ENCODE peak calls at places on chromosomes 6 and 20, in six cellular contexts. E is choroid plexus epithelial cell; T is AG09319; P is foreskin keratinocyte; C is bronchial epithelial cell; W is CD4-positive, alpha-beta T cell. V is an unnamed sample.

GRCh38 chr6:108589244-108589730 is 28.6 kb downstream of the FOXO3 start:
- DNase-seq in E (peak), P (peak), W (no peak), T (no peak), C (peak), V (peak)

GRCh38 chr6:157865249-157865648 is 42.2 kb downstream of the SNX9 start:
- DNase-seq in C (no peak), P (no peak), T (no peak), W (no peak), E (no peak), V (no peak)

GRCh38 chr20:24705486-24705885 is 236.1 kb downstream of the SYNDIG1 start:
- DNase-seq in W (no peak), C (no peak), T (no peak), E (no peak), P (no peak), V (no peak)

GRCh38 chr6:118580585-118581419 is 32.7 kb downstream of the PLN start:
- DNase-seq in P (peak), E (peak), T (peak), C (peak), W (no peak), V (peak)

GRCh38 chr6:107658920-107659879 is 164.9 kb downstream of the SCML4 start:
- DNase-seq in C (peak), E (peak), P (no peak), W (no peak), T (no peak), V (no peak)

GRCh38 chr6:91659881-91660280 is 1073.0 kb upstream of the MAP3K7 start:
- DNase-seq in E (no peak), T (no peak), W (no peak), C (no peak), P (no peak), V (no peak)

GRCh38 chr6:137510923-137511322 is 16.7 kb upstream of the OLIG3 start:
- DNase-seq in P (no peak), T (no peak), C (no peak), E (no peak), W (no peak), V (no peak)

GRCh38 chr6:158500016-158500735 is 59.7 kb upstream of the TMEM181 start:
- DNase-seq in P (peak), T (no peak), C (peak), W (no peak), E (peak), V (no peak)

GRCh38 chr20:48266571-48266970 is 481.3 kb upstream of the SULF2 start:
- DNase-seq in C (no peak), P (no peak), E (no peak), T (no peak), W (no peak), V (no peak)

GRCh38 chr6:17983712-17984111 is 3.7 kb downstream of the KIF13A start:
- DNase-seq in T (no peak), P (peak), C (no peak), W (no peak), E (no peak), V (no peak)

GRCh38 chr6:170048615-170049256 is 242.1 kb downstream of the DLL1 start:
- DNase-seq in W (no peak), E (peak), P (no peak), C (no peak), T (peak), V (no peak)

GRCh38 chr6:135052939-135053338 is 1.7 kb downstream of the HBS1L start:
- DNase-seq in W (no peak), T (no peak), P (no peak), C (no peak), E (no peak), V (no peak)

GRCh38 chr6:91352878-91353277 is 766.0 kb upstream of the MAP3K7 start:
- DNase-seq in T (no peak), P (no peak), E (peak), W (no peak), C (peak), V (no peak)

GRCh38 chr6:146785001-146785585 is 186.3 kb downstream of the ADGB start:
- DNase-seq in P (peak), C (peak), W (no peak), T (no peak), E (peak), V (peak)

GRCh38 chr6:154112181-154112809 is 73.3 kb downstream of the OPRM1 start:
- DNase-seq in W (no peak), T (no peak), E (no peak), P (peak), C (peak), V (no peak)

GRCh38 chr6:57222684-57223077 is 574 bp upstream of the RAB23 start:
- DNase-seq in P (no peak), E (peak), W (no peak), T (no peak), C (no peak), V (no peak)

GRCh38 chr6:168450921-168451320 is 9.9 kb downstream of the SMOC2 start:
- DNase-seq in T (no peak), P (no peak), E (no peak), W (no peak), C (no peak), V (no peak)

GRCh38 chr6:80528115-80528514 is 421.6 kb downstream of the BCKDHB start:
- DNase-seq in P (no peak), W (no peak), C (no peak), E (peak), T (no peak), V (no peak)

GRCh38 chr20:58839474-58839874 is 11.2 kb downstream of the GNAS-AS1 start:
- DNase-seq in W (peak), T (no peak), C (no peak), E (peak), P (no peak), V (peak)

GRCh38 chr20:479487-479886 is 17.2 kb upstream of the TBC1D20 start:
- DNase-seq in P (no peak), T (no peak), E (peak), C (no peak), W (no peak), V (no peak)

GRCh38 chr6:102619585-102619984 is 1226.1 kb downstream of the GRIK2 start:
- DNase-seq in T (no peak), C (peak), W (no peak), E (peak), P (no peak), V (no peak)
- TF ChIP-seq CTCF in T (no peak), C (peak), W (no peak), E (peak), P (peak), V (peak)

GRCh38 chr6:21596379-21597242 is 3.1 kb downstream of the SOX4 start:
- DNase-seq in T (no peak), E (peak), C (peak), P (peak), W (no peak), V (peak)

GRCh38 chr6:21594427-21595264 is 1.1 kb downstream of the SOX4 start:
- DNase-seq in C (no peak), T (no peak), E (peak), P (peak), W (peak), V (peak)

GRCh38 chr6:21595951-21596378 is 2.4 kb downstream of the SOX4 start:
- DNase-seq in E (no peak), C (no peak), T (no peak), P (no peak), W (no peak), V (peak)

GRCh38 chr6:21593927-21594421 is 423 bp downstream of the SOX4 start:
- DNase-seq in P (peak), C (no peak), T (no peak), E (peak), W (no peak), V (peak)

DNA sequence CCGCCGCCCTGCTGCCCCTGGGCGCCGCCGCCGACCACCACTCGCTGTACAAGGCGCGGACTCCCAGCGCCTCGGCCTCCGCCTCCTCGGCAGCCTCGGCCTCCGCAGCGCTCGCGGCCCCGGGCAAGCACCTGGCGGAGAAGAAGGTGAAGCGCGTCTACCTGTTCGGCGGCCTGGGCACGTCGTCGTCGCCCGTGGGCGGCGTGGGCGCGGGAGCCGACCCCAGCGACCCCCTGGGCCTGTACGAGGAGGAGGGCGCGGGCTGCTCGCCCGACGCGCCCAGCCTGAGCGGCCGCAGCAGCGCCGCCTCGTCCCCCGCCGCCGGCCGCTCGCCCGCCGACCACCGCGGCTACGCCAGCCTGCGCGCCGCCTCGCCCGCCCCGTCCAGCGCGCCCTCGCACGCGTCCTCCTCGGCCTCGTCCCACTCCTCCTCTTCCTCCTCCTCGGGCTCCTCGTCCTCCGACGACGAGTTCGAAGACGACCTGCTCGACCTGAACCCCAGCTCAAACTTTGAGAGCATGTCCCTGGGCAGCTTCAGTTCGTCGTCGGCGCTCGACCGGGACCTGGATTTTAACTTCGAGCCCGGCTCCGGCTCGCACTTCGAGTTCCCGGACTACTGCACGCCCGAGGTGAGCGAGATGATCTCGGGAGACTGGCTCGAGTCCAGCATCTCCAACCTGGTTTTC is 1.9 kb downstream of the SOX4 start:
- DNase-seq in W (no peak), P (peak), C (no peak), T (no peak), E (peak), V (peak)
- TF ChIP-seq CTCF in W (no peak), P (peak), C (peak), T (no peak), E (no peak), V (peak)

GRCh38 chr20:51481311-51481997 is 61.1 kb downstream of the NFATC2 start:
- DNase-seq in E (no peak), C (peak), W (peak), P (no peak), T (no peak), V (no peak)
- TF ChIP-seq CTCF in E (no peak), C (no peak), W (no peak), P (no peak), T (no peak), V (no peak)

GRCh38 chr6:19562468-19562867 is 274.7 kb upstream of the ID4 start:
- DNase-seq in W (no peak), C (no peak), T (no peak), E (no peak), P (no peak), V (no peak)

GRCh38 chr6:19557191-19557590 is 280.0 kb upstream of the ID4 start:
- DNase-seq in C (no peak), T (no peak), P (no peak), E (no peak), W (no peak), V (no peak)

GRCh38 chr6:19554356-19555225 is 282.6 kb upstream of the ID4 start:
- DNase-seq in C (no peak), W (no peak), T (no peak), P (no peak), E (no peak), V (no peak)

GRCh38 chr6:19558934-19559333 is 278.2 kb upstream of the ID4 start:
- DNase-seq in P (no peak), T (no peak), C (no peak), W (no peak), E (no peak), V (no peak)
- TF ChIP-seq CTCF in P (no peak), T (no peak), C (no peak), W (no peak), E (no peak), V (no peak)